ENCODE peak calls at places on chromosome 2, in nine cellular contexts. P, U, N, X, H, Y, O, A and T are unnamed samples.

GRCh38 chr2:38076250-38076709 is 329 bp upstream of the CYP1B1 start:
- DNase-seq in A (peak; percentile 78), H (peak; percentile 77), P (peak; percentile 74), U (peak; percentile 53), X (peak; percentile 89), N (peak; percentile 94), O (no peak), Y (peak; percentile 92), T (no peak)

GRCh38 chr2:220280741-220281140 is 653.3 kb downstream of the SLC4A3 start:
- DNase-seq in H (no peak), U (no peak), P (no peak), Y (no peak), X (no peak), N (no peak), A (no peak), O (no peak), T (no peak)

GRCh38 chr2:177881001-177881748 is 191.4 kb downstream of the PDE11A start:
- DNase-seq in N (peak; percentile 3), Y (no peak), H (peak; percentile 66), O (no peak), U (no peak), P (peak; percentile 55), A (peak; percentile 14), X (no peak), T (no peak)

GRCh38 chr2:124258481-124258880 is 233.4 kb downstream of the CNTNAP5 start:
- DNase-seq in Y (no peak), X (peak; percentile 36), A (peak; percentile 27), P (peak; percentile 39), H (no peak), N (peak; percentile 10), U (no peak), O (no peak), T (no peak)

GRCh38 chr2:240831594-240832204 is 11.7 kb upstream of the KIF1A start:
- DNase-seq in N (no peak), P (no peak), Y (peak; percentile 56), U (no peak), X (no peak), A (no peak), H (no peak), O (no peak), T (no peak)

GRCh38 chr2:178674122-178674521 is 133.1 kb downstream of the TTN start:
- DNase-seq in X (no peak), P (peak; percentile 52), H (no peak), Y (peak; percentile 19), N (no peak), A (no peak), U (no peak), O (no peak), T (no peak)

GRCh38 chr2:192201116-192201515 is 6.4 kb upstream of the TMEFF2 start:
- DNase-seq in Y (no peak), N (no peak), H (no peak), X (no peak), U (no peak), P (no peak), O (no peak), A (no peak), T (no peak)

GRCh38 chr2:69933839-69934613 is 19.1 kb downstream of the MXD1 start:
- DNase-seq in N (peak; percentile 94), O (peak; percentile 74), X (peak; percentile 84), Y (no peak), A (peak; percentile 86), U (no peak), P (peak; percentile 86), H (peak; percentile 86), T (no peak)

GRCh38 chr2:80185091-80185490 is 119.5 kb downstream of the LRRTM1 start:
- DNase-seq in Y (no peak), X (no peak), P (no peak), A (no peak), H (no peak), N (no peak), U (no peak), O (no peak), T (no peak)

GRCh38 chr2:36918307-36918706 is 48.0 kb downstream of the STRN start:
- DNase-seq in A (no peak), U (no peak), N (peak; percentile 33), O (no peak), X (peak; percentile 38), P (peak; percentile 13), H (no peak), Y (no peak), T (no peak)

GRCh38 chr2:36915627-36916026 is 50.7 kb downstream of the STRN start:
- DNase-seq in N (no peak), H (no peak), U (no peak), Y (no peak), O (no peak), A (no peak), P (no peak), X (no peak), T (no peak)

GRCh38 chr2:36921984-36922383 is 44.4 kb downstream of the STRN start:
- DNase-seq in N (peak; percentile 2), U (no peak), P (no peak), H (no peak), O (no peak), Y (no peak), X (no peak), A (no peak), T (no peak)

DNA sequence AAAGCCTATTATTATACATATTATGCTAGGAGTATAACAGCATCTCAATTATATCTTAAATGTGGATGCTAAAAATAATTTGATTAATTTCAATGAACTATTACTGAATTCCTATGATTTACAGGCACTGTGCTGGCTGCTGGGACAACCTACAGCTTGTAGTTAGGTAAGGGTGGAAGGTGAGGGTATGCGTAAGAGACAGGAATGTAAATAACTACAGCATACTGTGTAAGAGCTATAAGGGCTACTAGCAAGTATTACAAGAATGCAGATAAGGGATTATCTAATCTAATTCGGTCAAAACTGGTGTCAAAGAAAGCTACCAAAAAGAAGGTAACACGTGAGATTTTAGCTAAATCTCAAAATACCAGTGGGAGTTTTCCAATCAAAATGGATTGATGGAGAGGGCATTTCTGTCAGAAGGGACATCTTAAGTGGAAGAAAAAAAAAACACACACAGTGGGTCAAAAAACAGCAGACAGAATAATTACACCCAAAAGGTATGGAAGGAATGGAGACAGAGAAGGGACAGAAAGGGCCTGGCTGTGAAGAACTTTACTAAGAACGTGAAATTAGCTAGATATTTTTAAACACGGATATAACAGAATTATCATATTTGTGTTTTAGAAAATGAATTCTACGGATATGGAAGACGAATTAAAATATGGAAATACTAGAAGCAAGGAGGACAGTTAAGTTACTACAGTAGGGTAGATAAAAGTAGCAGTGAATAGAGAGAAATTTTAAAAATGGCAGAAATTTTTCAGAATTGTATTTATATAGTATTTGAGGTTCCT is 47.1 kb downstream of the STRN start:
- DNase-seq in O (no peak), N (no peak), Y (peak; percentile 2), X (no peak), U (no peak), P (no peak), H (no peak), A (no peak), T (no peak)
- H3K9ac ChIP-seq in O (no peak overlapping the region), N (no peak overlapping the region), Y (no peak overlapping the region), X (no peak overlapping the region), U (no peak overlapping the region), P (no peak overlapping the region), H (no peak overlapping the region), A (no peak overlapping the region), T (no peak overlapping the region)

GRCh38 chr2:222480497-222480896 is 56.2 kb downstream of the SGPP2 start:
- DNase-seq in Y (no peak), U (no peak), A (no peak), N (no peak), X (no peak), P (no peak), H (no peak), O (no peak), T (no peak)
- H3K4me2 ChIP-seq in Y (no peak overlapping the region), U (no peak overlapping the region), A (no peak overlapping the region), N (no peak overlapping the region), X (no peak overlapping the region), P (peak overlapping the region; percentile 31), H (no peak overlapping the region), O (no peak overlapping the region), T (peak overlapping the region; percentile 13)

GRCh38 chr2:9205481-9205880 is 1.1 kb upstream of the ASAP2 start:
- DNase-seq in P (no peak), H (no peak), O (no peak), U (no peak), N (no peak), X (no peak), A (no peak), Y (no peak), T (no peak)

GRCh38 chr2:9207641-9208301 is 1.2 kb downstream of the ASAP2 start:
- DNase-seq in A (no peak), H (peak; percentile 52), P (peak; percentile 53), U (peak; percentile 53), Y (peak; percentile 27), N (peak; percentile 60), O (peak; percentile 31), X (no peak), T (no peak)

GRCh38 chr2:9205963-9206948 is at the start of gene ASAP2:
- DNase-seq in U (peak; percentile 71), A (no peak), X (peak; percentile 66), H (peak; percentile 70), P (peak; percentile 80), Y (peak; percentile 95), O (peak; percentile 95), N (peak; percentile 89), T (no peak)

GRCh38 chr2:9204939-9205338 is 1.7 kb upstream of the ASAP2 start:
- DNase-seq in N (no peak), A (no peak), O (no peak), H (no peak), X (no peak), U (no peak), P (no peak), Y (no peak), T (no peak)

DNA sequence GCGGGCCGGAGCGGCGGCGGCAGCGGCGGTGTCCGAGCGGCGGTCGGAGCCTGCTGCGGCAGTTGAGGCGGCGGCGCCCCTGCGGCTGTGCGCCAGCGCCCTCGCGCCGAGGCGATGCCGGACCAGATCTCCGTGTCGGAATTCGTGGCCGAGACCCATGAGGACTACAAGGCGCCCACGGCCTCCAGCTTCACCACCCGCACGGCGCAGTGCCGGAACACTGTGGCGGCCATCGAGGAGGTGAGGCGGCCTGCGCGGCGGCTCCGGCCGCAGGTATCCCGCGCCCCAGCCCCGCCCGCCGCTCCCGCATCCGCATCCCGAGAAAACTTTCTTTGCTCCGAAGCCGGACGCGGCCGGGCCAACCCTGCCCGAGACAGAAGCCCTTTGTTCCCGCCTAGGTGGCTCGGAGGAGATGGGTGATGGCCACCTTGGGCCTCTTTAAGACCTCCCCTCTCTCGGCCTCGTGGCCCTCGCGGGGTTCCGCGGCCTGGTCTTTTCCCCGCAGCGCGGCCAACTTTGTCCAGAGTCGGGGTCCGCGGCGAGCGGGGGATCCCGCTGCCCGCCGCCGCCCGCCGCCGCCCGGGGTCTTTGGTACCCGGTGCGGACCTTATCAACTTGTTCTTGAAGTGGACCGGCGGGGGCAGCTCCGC is 504 bp downstream of the ASAP2 start:
- DNase-seq in N (peak; percentile 73), A (no peak), U (peak; percentile 38), X (peak; percentile 29), Y (no peak), O (no peak), H (no peak), P (no peak), T (no peak)
- TF ChIP-seq EZH2 in N (no peak), A (no peak), U (no peak), X (no peak), Y (peak; percentile 13), O (no peak), H (no peak), P (no peak), T (no peak)

DNA sequence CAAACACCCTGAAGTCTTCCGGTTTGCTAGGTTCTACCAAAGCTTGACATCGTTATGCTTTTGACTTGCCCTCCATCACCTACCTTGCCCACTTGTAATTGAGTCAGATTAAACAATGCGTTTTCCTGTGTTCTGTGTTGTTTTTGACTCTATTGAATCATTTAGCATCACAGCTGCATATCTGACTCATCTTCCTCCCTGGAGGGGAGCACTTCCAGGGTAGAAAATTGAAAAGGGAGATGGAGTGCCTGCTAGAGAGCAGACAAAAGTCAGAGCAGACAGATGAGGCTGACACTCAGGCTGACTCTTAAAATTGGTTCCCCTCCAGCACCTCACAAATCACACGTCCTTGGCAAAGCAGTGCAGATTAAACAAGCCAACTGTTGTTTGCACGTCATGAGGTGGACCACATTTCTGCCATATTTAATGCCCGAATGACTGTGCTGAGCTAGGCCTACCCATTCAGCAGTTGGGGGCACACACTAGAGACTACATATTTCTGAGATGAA is 2.2 kb downstream of the MPP4 start:
- DNase-seq in O (no peak), A (peak; percentile 97), N (peak; percentile 93), X (peak; percentile 80), H (peak; percentile 74), P (peak; percentile 83), U (no peak), Y (no peak), T (peak; percentile 41)
- H3K9ac ChIP-seq in O (no peak overlapping the region), A (peak overlapping the region; percentile 73), N (peak overlapping the region; percentile 62), X (no peak overlapping the region), H (no peak overlapping the region), P (no peak overlapping the region), U (no peak overlapping the region), Y (no peak overlapping the region), T (no peak overlapping the region)